ENCODE peak calls at places on chromosomes 5 and 9, in eight cellular contexts. J is AG04450, V is HTR-8/SVneo, P is NCI-H1436, S is NCI-H1694 treated with DMSO at 0.1 percent for 48 hours, Y is vagina, R is H54, Q is H4. L is an unnamed sample.

GRCh38 chr9:91972711-91973110 is 22.7 kb upstream of the ROR2 start:
- DNase-seq in V (no peak), S (no peak), P (no peak), J (no peak), Q (no peak), Y (no peak), R (no peak), L (no peak)

GRCh38 chr5:166509085-166509484 is 1782.4 kb upstream of the WWC1 start:
- DNase-seq in P (no peak), Y (no peak), S (no peak), V (no peak), R (no peak), Q (peak; percentile 17), J (no peak), L (no peak)

GRCh38 chr9:134058716-134059115 is 9.1 kb downstream of the BRD3 start:
- DNase-seq in S (no peak), Y (no peak), J (no peak), P (no peak), V (no peak), Q (no peak), R (peak; percentile 96), L (no peak)

GRCh38 chr9:15513335-15513734 is 2.6 kb upstream of the PSIP1 start:
- DNase-seq in S (no peak), J (no peak), Y (no peak), Q (peak; percentile 43), R (peak; percentile 14), V (no peak), P (peak; percentile 36), L (no peak)

GRCh38 chr5:43216941-43217340 is 24.9 kb downstream of the NIM1K start:
- DNase-seq in Q (no peak), R (no peak), P (no peak), J (no peak), V (no peak), Y (no peak), S (no peak), L (no peak)

GRCh38 chr9:36798350-36799065 is 225.8 kb downstream of the MELK start:
- DNase-seq in Y (no peak), V (peak; percentile 38), P (no peak), S (peak; percentile 74), J (no peak), R (peak; percentile 39), Q (peak; percentile 47), L (no peak)

GRCh38 chr5:172887735-172888134 is 53.7 kb downstream of the ERGIC1 start:
- DNase-seq in P (no peak), J (peak; percentile 55), S (no peak), Y (no peak), R (no peak), V (no peak), Q (no peak), L (peak; percentile 96)

GRCh38 chr5:130471-131175 is 38.7 kb downstream of the PLEKHG4B start:
- DNase-seq in V (no peak), P (no peak), J (peak; percentile 33), Y (no peak), S (no peak), R (no peak), Q (no peak), L (peak; percentile 32)

GRCh38 chr9:115643948-115644727 is 509.5 kb upstream of the PAPPA start:
- DNase-seq in S (no peak), P (no peak), V (no peak), J (no peak), Q (no peak), Y (no peak), R (no peak), L (no peak)

GRCh38 chr9:118366228-118366627 is 662.0 kb downstream of the TLR4 start:
- DNase-seq in Q (no peak), J (no peak), P (no peak), S (no peak), V (no peak), R (no peak), Y (no peak), L (no peak)

GRCh38 chr5:51382759-51383493 is at the start of gene ISL1:
- DNase-seq in Y (no peak), S (peak; percentile 77), V (peak; percentile 74), R (no peak), P (peak; percentile 94), J (no peak), Q (peak; percentile 93), L (peak; percentile 28)

GRCh38 chr9:6779417-6780241 is 21.9 kb downstream of the KDM4C start:
- DNase-seq in J (no peak), Q (no peak), R (no peak), Y (no peak), V (no peak), P (peak; percentile 45), S (no peak), L (peak; percentile 72)

GRCh38 chr9:16675131-16675530 is 195.3 kb downstream of the BNC2 start:
- DNase-seq in S (no peak), Y (no peak), R (no peak), V (no peak), P (no peak), J (no peak), Q (no peak), L (no peak)

GRCh38 chr5:31062878-31063277 is 130.6 kb upstream of the CDH6 start:
- DNase-seq in S (no peak), V (no peak), Y (no peak), J (no peak), Q (no peak), R (no peak), P (no peak), L (no peak)

GRCh38 chr5:149387081-149387611 is 8.1 kb upstream of the IL17B start:
- DNase-seq in V (no peak), J (no peak), P (no peak), Y (no peak), Q (no peak), S (no peak), R (no peak), L (no peak)

GRCh38 chr9:132383462-132383883 is 23.2 kb downstream of the TTF1 start:
- DNase-seq in Y (no peak), S (no peak), P (no peak), J (no peak), V (no peak), R (no peak), Q (no peak), L (no peak)

GRCh38 chr9:98485706-98486105 is 223.0 kb downstream of the GABBR2 start:
- DNase-seq in R (no peak), P (no peak), V (no peak), S (no peak), Q (no peak), Y (peak; percentile 69), J (no peak), L (no peak)

GRCh38 chr5:69079556-69079955 is 14.3 kb upstream of the SLC30A5 start:
- DNase-seq in P (no peak), S (no peak), R (no peak), J (no peak), V (no peak), Y (no peak), Q (no peak), L (no peak)

GRCh38 chr9:73023025-73023541 is 70.2 kb upstream of the ALDH1A1 start:
- DNase-seq in J (peak; percentile 27), Y (no peak), R (peak; percentile 27), P (no peak), S (peak; percentile 5), Q (peak; percentile 73), V (peak; percentile 9), L (no peak)

GRCh38 chr5:153402550-153402949 is 87.9 kb upstream of the GRIA1 start:
- DNase-seq in J (no peak), Q (no peak), S (no peak), V (peak; percentile 28), P (no peak), R (no peak), Y (no peak), L (no peak)

GRCh38 chr5:122078116-122078865 is at the start of gene LOX:
- DNase-seq in Y (peak; percentile 94), P (no peak), Q (peak; percentile 89), S (no peak), R (peak; percentile 52), J (peak; percentile 91), V (peak; percentile 64), L (peak; percentile 95)

GRCh38 chr9:110351009-110351467 is 13.4 kb upstream of the TXNDC8 start:
- DNase-seq in Q (peak; percentile 60), V (peak; percentile 38), R (peak; percentile 75), P (no peak), J (peak; percentile 13), Y (no peak), S (no peak), L (peak; percentile 65)

GRCh38 chr5:980001-980588 is 28.5 kb upstream of the NKD2 start:
- DNase-seq in R (no peak), Y (peak; percentile 80), Q (no peak), V (no peak), P (no peak), J (no peak), S (no peak), L (no peak)

GRCh38 chr5:143714629-143715028 is 97.3 kb upstream of the HMHB1 start:
- DNase-seq in V (no peak), J (no peak), R (peak; percentile 12), S (no peak), Y (no peak), P (no peak), Q (peak; percentile 65), L (no peak)

GRCh38 chr5:43041669-43042175 is 1.6 kb upstream of the ANXA2R start:
- DNase-seq in J (peak; percentile 76), P (peak; percentile 51), Y (no peak), V (no peak), S (peak; percentile 83), Q (peak; percentile 71), R (peak; percentile 12), L (peak; percentile 89)

GRCh38 chr9:134329886-134330285 is 3.6 kb downstream of the RXRA start:
- DNase-seq in J (no peak), R (no peak), Y (no peak), S (no peak), Q (no peak), P (no peak), V (no peak), L (no peak)

GRCh38 chr9:114364123-114364522 is 23.7 kb downstream of the AKNA start:
- DNase-seq in Y (no peak), V (peak; percentile 48), R (peak; percentile 45), P (no peak), J (peak; percentile 42), Q (peak; percentile 85), S (no peak), L (peak; percentile 49)

L was measured in brain microvascular endothelial cell.